ENCODE peak calls at places on chromosomes 12 and 14, in ten cellular contexts. One of them, this sample, is unnamed.

GRCh38 chr14:50425816-50426215 is 29.1 kb upstream of the CDKL1 start:
- DNase-seq in 8988T: no peak
- DNase-seq in A549: no peak
- DNase-seq in NCI-H69: no peak
- DNase-seq in mammary epithelial cell: no peak
- DNase-seq in Right ventricle myocardium superior: no peak
- DNase-seq in left cardiac atrium: no peak
- DNase-seq in SK-MEL-5: no peak
- DNase-seq in BJ: peak; percentile 40
- DNase-seq in transverse colon: no peak
- DNase-seq in this sample: no peak

GRCh38 chr12:8912910-8913309 is 1.4 kb upstream of the PHC1 start:
- DNase-seq in 8988T: no peak
- DNase-seq in A549: peak; percentile 36
- DNase-seq in NCI-H69: peak; percentile 62
- DNase-seq in mammary epithelial cell: peak; percentile 51
- DNase-seq in Right ventricle myocardium superior: no peak
- DNase-seq in left cardiac atrium: no peak
- DNase-seq in SK-MEL-5: peak; percentile 26
- DNase-seq in BJ: no peak
- DNase-seq in transverse colon: no peak
- DNase-seq in this sample: no peak

GRCh38 chr12:124497658-124498057 is 69.8 kb downstream of the NCOR2 start:
- DNase-seq in 8988T: no peak
- DNase-seq in A549: no peak
- DNase-seq in NCI-H69: no peak
- DNase-seq in mammary epithelial cell: peak; percentile 68
- DNase-seq in Right ventricle myocardium superior: peak; percentile 87
- DNase-seq in left cardiac atrium: peak; percentile 86
- DNase-seq in SK-MEL-5: no peak
- DNase-seq in BJ: peak; percentile 39
- DNase-seq in transverse colon: no peak
- DNase-seq in this sample: no peak

GRCh38 chr12:111685322-111685810 is 390 bp downstream of the BRAP start:
- DNase-seq in 8988T: no peak
- DNase-seq in A549: no peak
- DNase-seq in NCI-H69: peak; percentile 61
- DNase-seq in mammary epithelial cell: peak; percentile 42
- DNase-seq in Right ventricle myocardium superior: no peak
- DNase-seq in left cardiac atrium: peak; percentile 28
- DNase-seq in SK-MEL-5: peak; percentile 11
- DNase-seq in BJ: no peak
- DNase-seq in transverse colon: peak; percentile 38
- DNase-seq in this sample: no peak

GRCh38 chr14:102532204-102532658 is 22.7 kb upstream of the ANKRD9 start:
- DNase-seq in 8988T: no peak
- DNase-seq in A549: peak; percentile 35
- DNase-seq in NCI-H69: no peak
- DNase-seq in mammary epithelial cell: peak; percentile 83
- DNase-seq in Right ventricle myocardium superior: no peak
- DNase-seq in left cardiac atrium: no peak
- DNase-seq in SK-MEL-5: no peak
- DNase-seq in BJ: no peak
- DNase-seq in transverse colon: no peak
- DNase-seq in this sample: peak; percentile 53

GRCh38 chr14:67397536-67397935 is 14.4 kb downstream of the PLEK2 start:
- DNase-seq in 8988T: no peak
- DNase-seq in A549: no peak
- DNase-seq in NCI-H69: no peak
- DNase-seq in mammary epithelial cell: no peak
- DNase-seq in Right ventricle myocardium superior: no peak
- DNase-seq in left cardiac atrium: no peak
- DNase-seq in SK-MEL-5: no peak
- DNase-seq in BJ: no peak
- DNase-seq in transverse colon: no peak
- DNase-seq in this sample: no peak

GRCh38 chr12:113128802-113129663 is 6.5 kb downstream of the RASAL1 start:
- DNase-seq in 8988T: no peak
- DNase-seq in A549: no peak
- DNase-seq in NCI-H69: no peak
- DNase-seq in mammary epithelial cell: no peak
- DNase-seq in Right ventricle myocardium superior: no peak
- DNase-seq in left cardiac atrium: no peak
- DNase-seq in SK-MEL-5: no peak
- DNase-seq in BJ: no peak
- DNase-seq in transverse colon: no peak
- DNase-seq in this sample: no peak

GRCh38 chr14:92848941-92849340 is 54.8 kb downstream of the GOLGA5 start:
- DNase-seq in 8988T: no peak
- DNase-seq in A549: no peak
- DNase-seq in NCI-H69: peak; percentile 93
- DNase-seq in mammary epithelial cell: no peak
- DNase-seq in Right ventricle myocardium superior: no peak
- DNase-seq in left cardiac atrium: no peak
- DNase-seq in SK-MEL-5: no peak
- DNase-seq in BJ: no peak
- DNase-seq in transverse colon: no peak
- DNase-seq in this sample: no peak